ENCODE peak calls at places on chromosomes 12 and 14, in ten cellular contexts. E, F, Q, L, Z, T, A, D, B and P are unnamed samples.

GRCh38 chr12:111404362-111405148 is 1.2 kb upstream of the SH2B3 start:
- DNase-seq in E (no peak), F (peak; percentile 43), Q (no peak), L (peak; percentile 73), Z (no peak), T (peak; percentile 33), A (peak; percentile 38), D (peak; percentile 61), B (peak; percentile 85), P (no peak)

GRCh38 chr12:11868027-11868426 is 202.7 kb upstream of the BCL2L14 start:
- DNase-seq in E (no peak), F (no peak), Q (no peak), L (no peak), Z (no peak), T (no peak), A (no peak), D (no peak), B (no peak), P (no peak)

GRCh38 chr14:65412881-65413738 is 580 bp downstream of the FUT8 start:
- DNase-seq in E (no peak), F (peak; percentile 8), Q (peak; percentile 56), L (no peak), Z (peak; percentile 34), T (peak; percentile 11), A (peak; percentile 14), D (peak; percentile 75), B (peak; percentile 62), P (no peak)

GRCh38 chr12:7061138-7061537 is 620 bp downstream of the C1S start:
- DNase-seq in E (no peak), F (no peak), Q (no peak), L (no peak), Z (no peak), T (no peak), A (no peak), D (no peak), B (no peak), P (no peak)

GRCh38 chr14:41377926-41378325 is 228.8 kb upstream of the LRFN5 start:
- DNase-seq in E (no peak), F (no peak), Q (no peak), L (no peak), Z (no peak), T (no peak), A (no peak), D (no peak), B (no peak), P (no peak)

GRCh38 chr12:50772470-50772869 is 8.6 kb downstream of the ATF1 start:
- DNase-seq in E (no peak), F (no peak), Q (no peak), L (no peak), Z (no peak), T (no peak), A (no peak), D (no peak), B (no peak), P (no peak)

GRCh38 chr14:81323621-81324400 is 76.3 kb downstream of the STON2 start:
- DNase-seq in E (no peak), F (no peak), Q (peak; percentile 79), L (no peak), Z (no peak), T (no peak), A (no peak), D (no peak), B (peak; percentile 79), P (no peak)

GRCh38 chr12:42696424-42697149 is 107.0 kb upstream of the PRICKLE1 start:
- DNase-seq in E (no peak), F (no peak), Q (no peak), L (peak; percentile 88), Z (peak; percentile 23), T (no peak), A (peak; percentile 76), D (peak; percentile 86), B (no peak), P (no peak)

GRCh38 chr12:88579572-88579940 is 715 bp downstream of the KITLG start:
- DNase-seq in E (no peak), F (no peak), Q (no peak), L (peak; percentile 70), Z (no peak), T (no peak), A (peak; percentile 42), D (peak; percentile 45), B (no peak), P (peak; percentile 24)

GRCh38 chr12:102562836-102563425 is 82.6 kb upstream of the IGF1 start:
- DNase-seq in E (no peak), F (no peak), Q (peak; percentile 85), L (no peak), Z (no peak), T (no peak), A (no peak), D (no peak), B (no peak), P (no peak)

GRCh38 chr14:103188691-103189480 is 65.6 kb downstream of the TNFAIP2 start:
- DNase-seq in E (peak; percentile 14), F (peak; percentile 4), Q (no peak), L (no peak), Z (no peak), T (peak; percentile 5), A (peak; percentile 36), D (peak; percentile 52), B (peak; percentile 67), P (no peak)

GRCh38 chr14:88831285-88831684 is 6.8 kb downstream of the TTC8 start:
- DNase-seq in E (no peak), F (no peak), Q (peak; percentile 41), L (peak; percentile 70), Z (no peak), T (no peak), A (no peak), D (no peak), B (no peak), P (no peak)

DNA sequence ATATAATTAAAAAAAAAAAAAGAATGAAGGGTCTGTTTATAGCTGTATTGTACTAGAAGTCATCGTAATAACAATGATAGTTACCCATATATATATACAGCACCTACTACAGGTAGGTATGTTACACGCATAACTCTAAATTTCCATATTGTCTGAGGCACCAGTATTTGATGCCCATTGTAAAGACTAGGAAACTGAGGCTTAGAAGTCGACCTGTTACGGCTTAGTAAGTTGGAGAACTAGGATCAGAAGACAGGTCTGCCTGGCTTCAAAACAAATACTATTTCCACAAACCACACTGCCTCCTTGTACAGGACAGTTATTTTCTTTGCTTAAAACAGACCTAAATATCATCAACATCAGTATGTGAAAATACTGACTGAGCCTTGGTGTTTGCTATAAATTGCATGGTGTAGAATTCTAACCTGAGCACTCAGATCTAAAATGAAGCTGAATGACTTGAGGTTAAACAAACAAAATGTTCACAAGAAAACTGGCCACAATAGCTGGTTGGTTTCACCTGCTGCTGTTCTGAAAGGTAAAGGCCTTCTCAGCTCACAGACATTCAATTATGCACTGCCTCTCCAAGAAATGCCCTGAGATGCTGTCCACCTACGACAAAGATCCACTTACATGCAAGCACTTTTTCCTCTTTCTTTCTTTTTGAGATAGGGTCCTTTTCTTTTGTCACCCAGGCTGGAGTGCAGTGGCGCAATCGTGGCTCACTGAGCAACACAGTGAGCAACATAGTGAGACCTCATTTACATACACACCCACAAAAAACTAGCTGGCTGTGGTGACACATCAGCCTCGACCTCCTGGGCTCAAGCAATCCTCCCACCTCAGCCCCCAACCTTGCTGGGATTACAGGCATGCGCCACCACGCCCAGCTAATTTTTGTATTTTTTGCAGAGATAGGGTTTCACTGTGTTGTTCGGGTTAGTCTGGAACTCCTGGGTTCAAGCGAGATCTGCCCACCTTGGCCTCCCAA is 35.7 kb downstream of the SSH1 start:
- DNase-seq in E (no peak), F (no peak), Q (peak; percentile 54), L (no peak), Z (no peak), T (no peak), A (no peak), D (no peak), B (no peak), P (no peak)
- H3K27ac ChIP-seq in E (no peak overlapping the region), F (no peak overlapping the region), Q (peak overlapping the region; percentile 40), L (peak overlapping the region; percentile 9), Z (peak overlapping the region; percentile 21), T (no peak overlapping the region), A (peak overlapping the region; percentile 94), D (no peak overlapping the region), B (no peak overlapping the region), P (no peak overlapping the region)

DNA sequence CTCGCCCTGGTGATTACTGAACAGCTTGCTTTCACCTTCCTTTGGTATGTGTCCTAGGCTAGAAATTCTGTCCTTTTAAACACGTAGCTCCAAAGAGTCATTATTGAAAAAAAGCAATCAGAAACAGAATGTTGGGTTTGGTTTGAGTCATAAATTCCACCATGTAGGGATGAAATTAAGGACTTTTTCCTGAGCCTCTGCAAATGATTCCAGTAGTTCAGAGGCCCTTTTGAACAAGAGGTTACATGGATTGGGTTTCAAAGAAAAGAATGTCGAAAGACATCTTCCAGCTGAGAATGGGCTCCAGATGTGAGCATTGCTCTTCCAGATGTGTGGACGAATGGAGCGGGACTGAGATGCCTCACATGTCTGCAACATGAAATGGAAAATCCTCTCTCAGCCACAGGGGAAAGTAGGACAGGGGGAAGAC is 23.5 kb upstream of the EMP1 start:
- DNase-seq in E (no peak), F (no peak), Q (no peak), L (no peak), Z (peak; percentile 53), T (no peak), A (no peak), D (no peak), B (no peak), P (no peak)
- H3K27ac ChIP-seq in E (no peak overlapping the region), F (no peak overlapping the region), Q (peak overlapping the region; percentile 99), L (peak overlapping the region; percentile 30), Z (peak overlapping the region; percentile 94), T (no peak overlapping the region), A (peak overlapping the region; percentile 76), D (peak overlapping the region; percentile 70), B (no peak overlapping the region), P (no peak overlapping the region)

GRCh38 chr12:124764451-124764850 is 99.2 kb downstream of the SCARB1 start:
- DNase-seq in E (peak; percentile 11), F (no peak), Q (no peak), L (no peak), Z (no peak), T (no peak), A (peak; percentile 61), D (peak; percentile 63), B (no peak), P (no peak)
- H3K27ac ChIP-seq in E (no peak overlapping the region), F (no peak overlapping the region), Q (no peak overlapping the region), L (peak overlapping the region; percentile 68), Z (peak overlapping the region; percentile 69), T (no peak overlapping the region), A (peak overlapping the region; percentile 85), D (peak overlapping the region; percentile 57), B (no peak overlapping the region), P (peak overlapping the region; percentile 41)

DNA sequence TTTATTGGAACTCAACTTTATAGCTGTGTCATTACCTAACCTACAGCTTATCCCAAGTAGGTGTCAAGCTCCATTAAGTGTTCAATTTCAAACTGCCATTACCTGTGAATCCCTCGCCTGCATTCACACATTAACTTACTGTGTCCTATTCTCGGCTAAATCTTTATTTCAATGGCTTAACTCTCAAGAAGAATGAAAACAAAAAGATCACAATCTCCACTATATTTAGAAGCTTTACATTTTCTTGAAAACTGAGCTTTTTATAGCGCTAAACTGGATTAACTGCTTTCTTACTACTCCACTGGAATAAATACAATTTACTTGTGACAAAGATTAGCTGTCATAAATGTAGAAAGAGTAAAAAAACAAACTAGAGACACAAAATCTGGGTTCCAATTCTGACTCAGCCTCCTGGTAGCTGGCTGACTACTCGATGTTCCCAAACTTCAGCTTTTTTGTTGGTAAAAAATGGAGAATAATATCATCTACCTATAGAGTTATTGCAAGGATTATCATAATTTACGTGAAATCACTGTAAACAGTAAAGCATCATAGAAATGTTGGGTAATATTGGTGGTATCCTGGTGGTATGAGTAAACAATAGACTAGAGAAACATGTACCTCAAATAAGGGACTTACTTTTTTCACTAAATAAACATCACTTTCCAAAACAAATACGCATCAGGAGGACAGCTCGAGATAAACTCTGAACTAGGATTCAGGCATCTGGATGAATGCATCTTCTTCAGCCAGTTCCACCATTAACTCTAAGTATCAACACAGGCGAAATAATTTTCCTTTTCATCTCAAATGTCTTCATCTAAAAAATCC is 1.7 kb downstream of the RALGAPA1 start:
- DNase-seq in E (no peak), F (no peak), Q (no peak), L (no peak), Z (no peak), T (no peak), A (no peak), D (no peak), B (no peak), P (no peak)
- H3K27ac ChIP-seq in E (no peak overlapping the region), F (no peak overlapping the region), Q (no peak overlapping the region), L (peak overlapping the region; percentile 1), Z (no peak overlapping the region), T (no peak overlapping the region), A (peak overlapping the region; percentile 94), D (no peak overlapping the region), B (no peak overlapping the region), P (no peak overlapping the region)